ENCODE peak calls at places on chromosomes 16 and 17, in seven cellular contexts. F is adrenal gland, P is endothelial cell of umbilical vein, R is NB4, K is transverse colon, L is IMR-90, G is body of pancreas. X is an unnamed sample.

GRCh38 chr17:6392609-6393367 is 42.1 kb downstream of the AIPL1 start:
- DNase-seq in R (no peak), K (no peak), G (peak; percentile 15), L (no peak), P (no peak), F (no peak), X (no peak)

GRCh38 chr17:21388066-21388465 is 11.9 kb downstream of the KCNJ12 start:
- DNase-seq in K (no peak), F (no peak), L (no peak), G (no peak), P (no peak), R (no peak), X (no peak)

GRCh38 chr17:18361837-18362380 is 1.4 kb downstream of the SHMT1 start:
- DNase-seq in F (no peak), R (no peak), K (no peak), P (no peak), G (no peak), L (no peak), X (no peak)

GRCh38 chr16:68676113-68676860 is 31.2 kb downstream of the CDH3 start:
- DNase-seq in P (no peak), K (no peak), R (no peak), F (no peak), L (no peak), G (no peak), X (no peak)

GRCh38 chr16:51971184-51971583 is 575.8 kb downstream of the TOX3 start:
- DNase-seq in P (no peak), K (no peak), R (peak; percentile 26), F (no peak), G (peak; percentile 17), L (peak; percentile 52), X (no peak)

GRCh38 chr16:81717662-81718189 is 61.4 kb upstream of the PLCG2 start:
- DNase-seq in R (no peak), F (no peak), L (no peak), P (peak; percentile 70), G (no peak), K (no peak), X (no peak)

GRCh38 chr16:86824751-86825310 is 246.5 kb downstream of the FOXL1 start:
- DNase-seq in P (peak; percentile 65), F (no peak), L (peak; percentile 12), K (no peak), G (no peak), R (peak; percentile 67), X (no peak)

GRCh38 chr17:51439395-51440229 is 179.3 kb downstream of the UTP18 start:
- DNase-seq in G (no peak), K (no peak), P (peak; percentile 42), R (peak; percentile 45), F (no peak), L (no peak), X (peak; percentile 21)

GRCh38 chr17:51029142-51029541 is 91.5 kb downstream of the SPAG9 start:
- DNase-seq in L (no peak), F (no peak), P (no peak), R (peak; percentile 14), G (no peak), K (no peak), X (no peak)

GRCh38 chr17:17824780-17825614 is 11.8 kb downstream of the SREBF1 start:
- DNase-seq in R (peak; percentile 83), L (no peak), K (no peak), G (peak; percentile 71), P (no peak), F (peak; percentile 86), X (peak; percentile 58)

GRCh38 chr17:58254803-58255202 is 16.4 kb downstream of the LPO start:
- DNase-seq in P (no peak), R (no peak), K (no peak), F (no peak), L (no peak), G (peak; percentile 20), X (no peak)

GRCh38 chr17:16881239-16881924 is 90.5 kb downstream of the TNFRSF13B start:
- DNase-seq in F (no peak), K (no peak), L (no peak), R (no peak), G (no peak), P (no peak), X (no peak)

GRCh38 chr16:25024900-25025299 is 9.7 kb upstream of the ARHGAP17 start:
- DNase-seq in G (no peak), F (no peak), R (no peak), K (no peak), P (no peak), L (no peak), X (no peak)

GRCh38 chr16:29697391-29697790 is 18.4 kb downstream of the QPRT start:
- DNase-seq in F (no peak), G (no peak), L (no peak), R (no peak), P (no peak), K (no peak), X (no peak)

GRCh38 chr16:15932939-15933338 is 16.5 kb upstream of the ABCC1 start:
- DNase-seq in L (no peak), K (no peak), F (no peak), R (no peak), G (no peak), P (no peak), X (no peak)

GRCh38 chr17:83201206-83202001 is 122.0 kb downstream of the METRNL start:
- DNase-seq in F (no peak), R (peak; percentile 9), P (no peak), L (no peak), K (peak; percentile 2), G (peak; percentile 2), X (no peak)

GRCh38 chr16:48864055-48864454 is 254.1 kb upstream of the N4BP1 start:
- DNase-seq in F (no peak), G (no peak), K (no peak), R (no peak), P (no peak), L (no peak), X (no peak)

GRCh38 chr17:32496348-32497078 is 9.7 kb downstream of the CDK5R1 start:
- DNase-seq in G (no peak), L (peak; percentile 68), P (no peak), F (no peak), R (no peak), K (no peak), X (no peak)

GRCh38 chr17:27532269-27533067 is 76.2 kb downstream of the KSR1 start:
- DNase-seq in R (peak; percentile 99), G (peak; percentile 80), K (peak; percentile 54), P (no peak), F (no peak), L (peak; percentile 98), X (peak; percentile 85)

GRCh38 chr17:75785770-75786538 is 1.3 kb downstream of the UNK start:
- DNase-seq in G (no peak), F (no peak), K (no peak), P (peak; percentile 32), L (peak; percentile 68), R (peak; percentile 69), X (no peak)

GRCh38 chr16:85002099-85002541 is 9.2 kb downstream of the ZDHHC7 start:
- DNase-seq in R (no peak), F (no peak), L (no peak), P (no peak), G (peak; percentile 49), K (no peak), X (no peak)

GRCh38 chr16:85360323-85361277 is 248.3 kb upstream of the CIBAR2 start:
- DNase-seq in F (no peak), P (no peak), L (no peak), K (peak; percentile 81), G (peak; percentile 89), R (no peak), X (no peak)

GRCh38 chr16:56848056-56848936 is 16.7 kb upstream of the SLC12A3 start:
- DNase-seq in G (peak; percentile 60), L (peak; percentile 79), P (peak; percentile 73), K (no peak), F (peak; percentile 49), R (peak; percentile 50), X (peak; percentile 94)

GRCh38 chr17:54678158-54678557 is 222.5 kb upstream of the TOM1L1 start:
- DNase-seq in R (no peak), K (no peak), L (no peak), G (no peak), F (no peak), P (no peak), X (no peak)

GRCh38 chr17:34740936-34741515 is 161.6 kb downstream of the TMEM132E start:
- DNase-seq in F (no peak), R (no peak), K (no peak), P (no peak), G (no peak), L (no peak), X (no peak)

GRCh38 chr17:71247455-71248015 is 873.3 kb upstream of the SOX9 start:
- DNase-seq in L (no peak), P (no peak), F (no peak), K (no peak), G (no peak), R (no peak), X (no peak)

GRCh38 chr17:73541111-73541510 is 103.1 kb downstream of the SDK2 start:
- DNase-seq in G (no peak), P (no peak), F (no peak), R (no peak), L (no peak), K (no peak), X (no peak)
- TF ChIP-seq CTCF in G (no peak), P (no peak), F (no peak), R (no peak), L (no peak), K (no peak), X (no peak)

GRCh38 chr16:31108035-31108793 is at the start of gene BCKDK:
- DNase-seq in P (peak; percentile 65), F (peak; percentile 70), R (peak; percentile 88), K (peak; percentile 77), L (peak; percentile 60), G (peak; percentile 73), X (peak; percentile 61)
- TF ChIP-seq POLR2A in P (peak; percentile 72), F (peak; percentile 38), R (peak; percentile 63), K (peak; percentile 50), L (no peak), G (peak; percentile 72), X (no peak)

GRCh38 chr16:5024632-5025031 is 9.1 kb downstream of the NAGPA start:
- DNase-seq in F (no peak), L (no peak), P (peak; percentile 31), K (peak; percentile 44), G (peak; percentile 70), R (peak; percentile 27), X (peak; percentile 6)
- TF ChIP-seq CTCF in F (no peak), L (no peak), P (no peak), K (peak; percentile 61), G (no peak), R (no peak), X (peak; percentile 14)

GRCh38 chr17:2178798-2179505 is 124.0 kb downstream of the HIC1 start:
- DNase-seq in P (peak; percentile 70), L (no peak), K (no peak), G (no peak), R (no peak), F (peak; percentile 31), X (no peak)

GRCh38 chr17:2179615-2180295 is 123.8 kb downstream of the SMG6 start:
- DNase-seq in L (peak; percentile 98), G (peak; percentile 83), R (no peak), F (peak; percentile 94), K (peak; percentile 67), P (peak; percentile 98), X (peak; percentile 81)

GRCh38 chr17:2183346-2183745 is 120.2 kb downstream of the SMG6 start:
- DNase-seq in R (no peak), L (peak; percentile 81), G (no peak), F (peak; percentile 1), P (no peak), K (no peak), X (no peak)

GRCh38 chr17:2181206-2181983 is 122.2 kb downstream of the SMG6 start:
- DNase-seq in K (peak; percentile 52), F (peak; percentile 87), P (peak; percentile 90), L (peak; percentile 95), G (no peak), R (no peak), X (no peak)

GRCh38 chr17:2180768-2181167 is 122.8 kb downstream of the SMG6 start:
- DNase-seq in L (no peak), F (no peak), G (no peak), R (no peak), K (no peak), P (no peak), X (no peak)
- TF ChIP-seq POLR2A in L (no peak), F (no peak), G (no peak), R (no peak), K (no peak), P (no peak), X (no peak)

X was measured in thyroid gland.